ENCODE peak calls at places on chromosomes 6 and 20, in four cellular contexts. U is aorta, A is SK-N-SH, M is esophagus muscularis mucosa. R is an unnamed sample. For H3K4me1, the result is how much of the 10 kb centered on the place peaks cover.

GRCh38 chr20:37727957-37728634 is 34.3 kb downstream of the CTNNBL1 start:
- DNase-seq in U (no peak), A (no peak), M (no peak), R (no peak)

GRCh38 chr6:30819287-30819917 is 64.9 kb upstream of the DDR1 start:
- DNase-seq in M (no peak), A (no peak), U (no peak), R (no peak)

GRCh38 chr20:556984-557383 is 13.4 kb upstream of the CSNK2A1 start:
- DNase-seq in A (no peak), M (no peak), U (no peak), R (no peak)

GRCh38 chr20:4998160-4998651 is 3.1 kb downstream of the SLC23A2 start:
- DNase-seq in M (no peak), A (no peak), U (no peak), R (no peak)

GRCh38 chr20:17849901-17850673 is 118.5 kb downstream of the SNX5 start:
- DNase-seq in U (peak), A (no peak), M (no peak), R (peak)

GRCh38 chr6:143745160-143746133 is 67.7 kb downstream of the PHACTR2 start:
- DNase-seq in U (no peak), M (no peak), A (peak), R (peak)

GRCh38 chr6:34557228-34557627 is 1.1 kb upstream of the SPDEF start:
- DNase-seq in M (no peak), A (no peak), U (no peak), R (no peak)

GRCh38 chr20:52191436-52192295 is at the start of gene ZFP64:
- DNase-seq in M (no peak), A (peak), U (peak), R (peak)

GRCh38 chr6:158081657-158081935 is 86.5 kb downstream of the SERAC1 start:
- DNase-seq in A (no peak), M (no peak), U (no peak), R (no peak)

GRCh38 chr6:8506123-8506522 is 70.8 kb upstream of the SLC35B3 start:
- DNase-seq in M (no peak), U (no peak), A (no peak), R (no peak)

GRCh38 chr20:41148956-41149355 is 11.6 kb downstream of the PLCG1 start:
- DNase-seq in M (no peak), U (no peak), A (no peak), R (no peak)
- H3K4me1 ChIP-seq in M (half or more), U (under half), A (under half), R (half or more)

GRCh38 chr6:19180348-19181073 is 656.7 kb upstream of the ID4 start:
- DNase-seq in A (no peak), M (no peak), U (peak), R (peak)
- H3K4me3 ChIP-seq in A (no peak), M (no peak), U (no peak), R (no peak)

DNA sequence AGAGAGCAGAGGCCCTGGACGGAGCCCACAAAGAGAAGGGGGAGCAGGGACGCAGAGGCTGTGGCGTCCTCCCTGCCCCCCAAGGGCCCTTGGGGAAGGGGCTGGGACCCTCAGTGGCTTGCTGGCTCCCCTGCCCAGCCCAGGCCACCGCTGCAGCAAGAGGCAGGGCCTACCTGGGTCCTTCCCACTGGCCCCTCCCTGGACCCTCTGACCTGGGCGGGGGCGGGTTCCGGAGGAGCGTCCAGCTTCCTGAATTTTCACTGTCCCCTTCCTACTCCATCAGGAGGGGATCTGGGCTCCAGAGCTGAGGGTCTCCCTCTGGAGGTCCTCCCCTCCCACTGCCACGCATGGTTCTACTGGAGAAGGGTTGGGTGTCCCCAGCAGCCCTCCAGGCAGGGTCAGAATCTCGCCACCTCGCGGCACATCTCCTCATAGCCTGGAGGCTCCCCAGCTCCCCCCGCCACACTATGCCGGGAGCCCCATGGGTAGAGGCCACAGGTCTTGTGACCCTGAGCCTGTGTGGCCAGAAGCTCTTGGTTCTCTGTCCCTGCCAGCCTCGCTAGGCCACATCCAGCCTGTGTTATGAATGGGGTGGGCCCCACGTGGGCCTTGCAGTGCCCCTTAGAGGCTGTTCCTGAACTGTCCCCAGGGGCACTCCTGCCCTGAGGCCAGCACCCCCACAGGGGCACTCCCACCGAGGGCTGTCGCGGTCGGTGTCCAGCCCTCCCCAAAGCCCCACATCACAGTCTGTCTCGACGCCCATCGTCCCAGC is 1.0 kb upstream of the SOX18 start:
- DNase-seq in U (no peak), A (no peak), M (no peak), R (no peak)
- H3K4me1 ChIP-seq in U (under half), A (under half), M (under half), R (under half)

DNA sequence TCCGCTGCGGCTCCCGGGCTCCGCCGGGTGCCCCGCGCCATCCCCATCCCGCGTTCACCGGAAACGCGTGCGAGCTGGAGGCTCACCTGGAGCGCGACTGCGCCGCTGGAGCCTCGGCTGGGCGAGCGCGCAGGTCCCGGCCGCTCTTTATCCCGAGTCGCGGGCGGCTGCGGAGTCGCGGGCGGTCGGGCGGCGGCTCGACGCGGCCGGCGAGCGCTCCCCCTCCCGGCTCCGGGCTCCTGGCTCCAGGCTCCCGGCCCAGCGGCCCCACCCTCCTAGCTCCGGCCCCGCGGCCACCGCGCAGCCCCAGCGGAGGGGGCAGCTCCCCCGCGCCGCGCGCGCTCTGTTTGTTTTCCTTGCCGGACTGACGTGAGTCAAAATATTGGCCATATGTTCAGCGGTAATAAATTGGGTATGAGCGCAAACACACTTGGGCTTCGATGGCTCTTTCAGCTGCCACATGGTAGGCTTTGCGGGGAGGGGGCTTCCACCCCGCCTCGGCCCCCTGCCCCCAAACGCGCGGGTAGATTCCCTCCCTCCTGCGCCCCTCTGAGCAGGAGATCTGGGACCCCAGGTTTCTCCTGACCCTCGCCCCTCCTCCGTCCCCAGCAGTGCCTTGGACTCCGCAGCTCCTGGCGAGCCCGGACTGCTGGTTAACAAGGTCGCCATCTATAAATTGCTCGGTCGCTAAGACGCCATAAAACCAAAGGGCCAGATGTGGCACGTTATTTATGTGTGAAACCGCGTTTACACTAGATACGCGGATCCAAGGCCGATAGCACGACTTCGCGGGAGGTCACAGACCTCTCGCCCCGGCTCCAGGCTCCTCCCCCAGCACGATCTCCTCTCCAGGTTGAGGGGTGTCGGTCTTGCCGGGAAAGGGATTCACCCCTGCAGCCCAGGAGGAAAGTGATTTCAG is 8.9 kb upstream of the NKX2-2 start:
- DNase-seq in M (no peak), A (peak), U (no peak), R (no peak)
- H3K4me3 ChIP-seq in M (no peak), A (no peak), U (no peak), R (peak)

GRCh38 chr20:41072919-41073318 is 44.3 kb downstream of the TOP1 start:
- DNase-seq in A (no peak), U (no peak), M (no peak), R (no peak)
- H3K4me1 ChIP-seq in A (under half), U (under half), M (half or more), R (half or more)

GRCh38 chr6:89144358-89145041 is 1.4 kb upstream of the PM20D2 start:
- DNase-seq in U (no peak), M (no peak), A (peak), R (no peak)
- H3K4me3 ChIP-seq in U (no peak), M (no peak), A (no peak), R (no peak)

DNA sequence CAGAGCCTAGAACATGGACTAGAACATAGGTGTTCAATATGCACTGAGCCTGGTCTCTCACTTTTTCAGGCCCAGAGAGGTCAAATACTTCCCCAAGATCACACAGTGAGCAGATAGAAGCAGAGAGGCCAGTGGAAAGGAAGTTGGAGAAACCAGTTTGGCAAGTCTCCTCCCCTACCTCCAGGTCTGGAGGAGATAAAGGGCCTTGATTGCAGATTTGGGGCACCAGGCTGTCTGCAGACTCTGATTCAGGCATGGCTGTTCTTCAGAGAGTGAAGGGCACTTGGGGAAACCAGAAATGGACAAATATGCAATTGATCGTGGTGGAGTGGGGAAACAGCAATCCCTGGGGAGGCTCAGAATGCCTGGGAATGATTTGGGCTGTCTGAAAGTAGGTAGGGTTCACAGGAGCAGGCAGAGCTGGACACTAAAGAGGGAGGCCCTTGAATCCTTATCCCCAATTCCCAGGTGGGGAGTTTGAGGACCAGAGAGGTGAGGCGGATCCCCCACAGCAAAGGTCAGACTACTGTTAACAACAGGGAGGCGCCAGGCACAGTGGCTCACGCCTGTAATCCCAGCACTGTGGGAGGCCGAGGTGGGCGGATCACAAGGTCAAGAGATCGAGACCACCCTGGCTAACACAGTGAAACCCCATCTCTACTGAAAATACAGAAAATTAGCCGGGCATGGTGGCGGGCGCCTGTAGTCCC is 2.3 kb downstream of the PEDS1 start:
- DNase-seq in M (no peak), A (no peak), U (no peak), R (peak)
- H3K4me1 ChIP-seq in M (half or more), A (under half), U (under half), R (half or more)

GRCh38 chr20:47352332-47353223 is 3.9 kb downstream of the ZMYND8 start:
- DNase-seq in M (no peak), U (no peak), A (peak), R (peak)
- H3K4me3 ChIP-seq in M (peak), U (no peak), A (peak), R (peak)

GRCh38 chr6:11604215-11604614 is 66.7 kb downstream of the TMEM170B start:
- DNase-seq in U (no peak), A (no peak), M (no peak), R (no peak)

GRCh38 chr6:11604836-11605506 is 67.4 kb downstream of the TMEM170B start:
- DNase-seq in M (no peak), U (no peak), A (no peak), R (no peak)

GRCh38 chr6:11607381-11607780 is 69.8 kb downstream of the TMEM170B start:
- DNase-seq in U (no peak), A (no peak), M (no peak), R (peak)

GRCh38 chr6:11605507-11605905 is 68.0 kb downstream of the TMEM170B start:
- DNase-seq in A (no peak), M (no peak), U (no peak), R (no peak)

GRCh38 chr6:11606287-11606686 is 68.7 kb downstream of the TMEM170B start:
- DNase-seq in U (no peak), A (no peak), M (no peak), R (peak)
- H3K4me1 ChIP-seq in U (under half), A (under half), M (under half), R (under half)

R was measured in stomach.